ENCODE peak calls at places on chromosomes 6 and 20, in eight cellular contexts. K is erythroblast, T is RWPE2, Y is GDM1, I is dermis blood vessel endothelial cell, M is psoas muscle, S is Right ventricle myocardium inferior, E is lung. X is an unnamed sample.

GRCh38 chr6:162750776-162751175 is 23.0 kb downstream of the PACRG start:
- DNase-seq in K (no peak), T (no peak), Y (no peak), I (no peak), M (no peak), S (no peak), E (no peak), X (peak)

GRCh38 chr20:45933231-45934045 is 1.0 kb upstream of the PCIF1 start:
- DNase-seq in K (peak), T (peak), Y (peak), I (peak), M (peak), S (peak), E (peak), X (peak)

GRCh38 chr6:34556031-34556471 is at the start of gene SPDEF:
- DNase-seq in K (no peak), T (no peak), Y (no peak), I (no peak), M (no peak), S (no peak), E (peak), X (no peak)

GRCh38 chr6:161578478-161578877 is 304.6 kb upstream of the AGPAT4 start:
- DNase-seq in K (no peak), T (no peak), Y (no peak), I (peak), M (no peak), S (no peak), E (no peak), X (no peak)

GRCh38 chr6:56144538-56145324 is 102.6 kb downstream of the COL21A1 start:
- DNase-seq in K (no peak), T (no peak), Y (no peak), I (no peak), M (no peak), S (no peak), E (no peak), X (peak)

GRCh38 chr20:62900052-62900691 is 26.1 kb downstream of the DIDO1 start:
- DNase-seq in K (peak), T (peak), Y (peak), I (peak), M (peak), S (peak), E (peak), X (no peak)

GRCh38 chr6:1094306-1094705 is 217.6 kb upstream of the FOXQ1 start:
- DNase-seq in K (no peak), T (no peak), Y (no peak), I (no peak), M (no peak), S (no peak), E (no peak), X (no peak)

GRCh38 chr20:15814360-15814759 is 758.9 kb downstream of the KIF16B start:
- DNase-seq in K (no peak), T (no peak), Y (no peak), I (no peak), M (no peak), S (no peak), E (no peak), X (no peak)

GRCh38 chr20:19991826-19992225 is 25.3 kb upstream of the NAA20 start:
- DNase-seq in K (no peak), T (no peak), Y (no peak), I (peak), M (no peak), S (no peak), E (no peak), X (no peak)

GRCh38 chr6:148470606-148471299 is 128.1 kb downstream of the SASH1 start:
- DNase-seq in K (no peak), T (no peak), Y (no peak), I (no peak), M (no peak), S (no peak), E (no peak), X (no peak)

GRCh38 chr6:11363881-11364576 is 131.6 kb upstream of the NEDD9 start:
- DNase-seq in K (no peak), T (no peak), Y (no peak), I (peak), M (no peak), S (no peak), E (no peak), X (no peak)

GRCh38 chr6:148407372-148407771 is 64.7 kb downstream of the SASH1 start:
- DNase-seq in K (no peak), T (no peak), Y (no peak), I (peak), M (peak), S (no peak), E (no peak), X (no peak)

GRCh38 chr6:157804448-157805327 is 18.4 kb upstream of the SNX9 start:
- DNase-seq in K (no peak), T (no peak), Y (no peak), I (no peak), M (no peak), S (no peak), E (no peak), X (no peak)

GRCh38 chr6:56955171-56956155 is 556 bp downstream of the BEND6 start:
- DNase-seq in K (peak), T (peak), Y (peak), I (peak), M (peak), S (peak), E (peak), X (peak)

GRCh38 chr20:31833931-31834521 is 11.4 kb downstream of the FOXS1 start:
- DNase-seq in K (no peak), T (peak), Y (no peak), I (no peak), M (no peak), S (no peak), E (no peak), X (no peak)

GRCh38 chr6:121881974-121882667 is 446.7 kb downstream of the GJA1 start:
- DNase-seq in K (no peak), T (no peak), Y (no peak), I (no peak), M (no peak), S (no peak), E (no peak), X (no peak)

GRCh38 chr20:5065489-5066383 is 54.0 kb downstream of the PCNA start:
- DNase-seq in K (peak), T (peak), Y (no peak), I (peak), M (peak), S (peak), E (peak), X (peak)

GRCh38 chr6:91970700-91971099 is 1383.8 kb upstream of the MAP3K7 start:
- DNase-seq in K (no peak), T (no peak), Y (no peak), I (no peak), M (no peak), S (no peak), E (no peak), X (no peak)

GRCh38 chr6:170233304-170234205 is 57.3 kb downstream of the DLL1 start:
- DNase-seq in K (no peak), T (peak), Y (no peak), I (no peak), M (no peak), S (peak), E (no peak), X (no peak)

GRCh38 chr20:4327956-4328355 is 312.6 kb upstream of the RNF24 start:
- DNase-seq in K (no peak), T (no peak), Y (no peak), I (no peak), M (no peak), S (no peak), E (no peak), X (no peak)

GRCh38 chr6:84998223-84998622 is 233.8 kb upstream of the TBX18 start:
- DNase-seq in K (no peak), T (no peak), Y (no peak), I (no peak), M (no peak), S (no peak), E (no peak), X (no peak)